ENCODE peak calls at places on chromosomes 12 and 14, in eight cellular contexts. G, A, E, J, R, Q, N and U are unnamed samples.

GRCh38 chr12:108619369-108620160 is 14.1 kb downstream of the SELPLG start:
- DNase-seq in G (no peak), A (no peak), E (no peak), J (peak; percentile 27), R (no peak), Q (no peak), N (peak; percentile 41), U (no peak)

GRCh38 chr12:2493086-2493485 is 301.7 kb upstream of the FKBP4 start:
- DNase-seq in G (no peak), A (no peak), E (no peak), J (no peak), R (no peak), Q (no peak), N (no peak), U (no peak)

GRCh38 chr14:101543814-101544213 is 17.5 kb upstream of the DIO3 start:
- DNase-seq in G (no peak), A (no peak), E (no peak), J (no peak), R (no peak), Q (no peak), N (no peak), U (no peak)

GRCh38 chr12:65200007-65200665 is 30.8 kb downstream of the LEMD3 start:
- DNase-seq in G (no peak), A (no peak), E (no peak), J (no peak), R (no peak), Q (no peak), N (no peak), U (no peak)

GRCh38 chr12:89439946-89440345 is 84.7 kb downstream of the GALNT4 start:
- DNase-seq in G (no peak), A (no peak), E (no peak), J (no peak), R (no peak), Q (no peak), N (peak; percentile 31), U (no peak)

GRCh38 chr14:102927346-102927877 is 4.9 kb downstream of the AMN start:
- DNase-seq in G (peak; percentile 7), A (peak; percentile 73), E (no peak), J (no peak), R (no peak), Q (no peak), N (peak; percentile 33), U (no peak)

GRCh38 chr12:42421844-42422779 is 96.1 kb downstream of the PPHLN1 start:
- DNase-seq in G (peak; percentile 39), A (no peak), E (no peak), J (no peak), R (peak; percentile 11), Q (peak; percentile 37), N (peak; percentile 18), U (no peak)

GRCh38 chr12:116497051-116497529 is 62.1 kb upstream of the MAP1LC3B2 start:
- DNase-seq in G (peak; percentile 24), A (peak; percentile 54), E (no peak), J (peak; percentile 64), R (no peak), Q (no peak), N (no peak), U (no peak)

GRCh38 chr12:90672081-90672480 is 282.9 kb downstream of the CCER1 start:
- DNase-seq in G (no peak), A (no peak), E (no peak), J (no peak), R (no peak), Q (no peak), N (no peak), U (no peak)

DNA sequence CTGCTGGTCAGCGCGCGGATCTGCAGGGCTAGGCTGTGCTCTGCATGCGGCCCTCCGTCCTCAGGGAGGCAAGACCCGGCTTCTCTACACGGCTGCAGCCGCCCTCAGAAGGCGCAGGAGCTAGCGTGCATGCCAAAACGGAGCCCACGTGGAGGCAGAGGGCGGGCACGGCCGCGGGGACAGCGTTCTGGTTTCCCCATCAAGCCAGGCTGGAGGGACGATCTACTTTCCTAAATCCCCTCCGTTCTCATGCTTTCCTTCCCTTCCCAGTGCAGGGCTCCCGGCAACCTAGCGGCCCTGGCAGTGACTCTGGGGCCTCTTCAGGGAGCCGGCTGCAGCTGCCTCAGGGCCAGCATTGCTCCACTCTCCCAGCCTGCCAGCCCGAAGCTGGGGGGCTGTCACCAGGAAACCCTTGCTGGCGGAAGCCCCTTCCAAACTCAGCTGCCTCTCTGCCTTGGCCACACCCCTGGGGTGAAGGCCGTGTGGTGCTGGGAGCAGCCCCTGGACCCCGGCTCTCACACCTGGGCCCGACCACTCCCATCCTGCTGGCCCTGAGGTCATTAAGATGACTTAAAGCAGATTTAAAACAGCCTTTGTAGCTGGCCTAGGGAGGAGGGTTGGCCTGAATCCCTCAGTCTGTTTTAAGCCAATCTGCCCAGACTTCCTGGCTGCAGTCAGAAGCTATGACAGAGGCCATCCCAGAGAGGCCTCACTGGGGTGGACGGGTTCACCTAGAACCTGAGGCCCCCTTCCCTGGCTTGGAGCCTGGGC is 9.2 kb upstream of the GOLGA3 start:
- DNase-seq in G (no peak), A (no peak), E (no peak), J (peak; percentile 67), R (no peak), Q (peak; percentile 32), N (no peak), U (no peak)
- H3K4me3 ChIP-seq in G (no peak overlapping the region), A (no peak overlapping the region), E (no peak overlapping the region), J (no peak overlapping the region), R (no peak overlapping the region), Q (no peak overlapping the region), N (no peak overlapping the region), U (no peak overlapping the region)

GRCh38 chr14:73744175-73744867 is 30.1 kb upstream of the PNMA1 start:
- DNase-seq in G (no peak), A (no peak), E (no peak), J (no peak), R (no peak), Q (no peak), N (no peak), U (no peak)
- H3K4me3 ChIP-seq in G (no peak overlapping the region), A (no peak overlapping the region), E (no peak overlapping the region), J (no peak overlapping the region), R (no peak overlapping the region), Q (no peak overlapping the region), N (no peak overlapping the region), U (peak overlapping the region; percentile 52)

DNA sequence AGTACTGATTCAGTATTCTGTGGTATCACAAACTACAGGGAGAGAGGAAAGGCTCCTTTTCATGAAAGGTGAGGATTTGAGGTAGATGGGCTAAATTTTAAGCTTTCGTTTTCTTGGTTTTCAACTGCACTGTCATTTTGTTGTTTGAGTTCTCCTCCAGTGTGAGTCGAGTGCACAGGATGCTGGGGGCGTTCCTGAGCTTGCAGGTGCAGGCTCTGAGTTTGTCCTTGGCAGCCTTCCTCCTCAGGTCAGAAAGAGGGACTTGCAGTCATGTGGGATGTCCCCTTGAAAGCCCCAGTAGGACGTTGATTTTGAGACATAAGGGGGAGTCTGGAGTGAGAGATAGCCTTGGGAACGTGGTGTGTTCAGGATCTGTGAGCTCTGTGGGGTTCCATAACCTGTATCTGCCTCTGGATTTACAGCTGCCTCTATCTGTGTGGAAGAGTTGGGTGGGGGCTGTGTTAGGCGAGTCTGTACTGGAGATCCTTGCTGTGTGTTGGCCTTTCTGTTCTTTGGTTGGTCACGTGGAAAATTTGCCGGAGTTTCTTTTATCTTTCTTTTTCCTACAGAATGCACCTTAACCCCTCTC is 33.7 kb downstream of the ZNF664 start:
- DNase-seq in G (no peak), A (no peak), E (no peak), J (no peak), R (no peak), Q (no peak), N (no peak), U (peak; percentile 68)
- H3K4me3 ChIP-seq in G (no peak overlapping the region), A (no peak overlapping the region), E (no peak overlapping the region), J (no peak overlapping the region), R (no peak overlapping the region), Q (no peak overlapping the region), N (no peak overlapping the region), U (peak overlapping the region; percentile 1)

DNA sequence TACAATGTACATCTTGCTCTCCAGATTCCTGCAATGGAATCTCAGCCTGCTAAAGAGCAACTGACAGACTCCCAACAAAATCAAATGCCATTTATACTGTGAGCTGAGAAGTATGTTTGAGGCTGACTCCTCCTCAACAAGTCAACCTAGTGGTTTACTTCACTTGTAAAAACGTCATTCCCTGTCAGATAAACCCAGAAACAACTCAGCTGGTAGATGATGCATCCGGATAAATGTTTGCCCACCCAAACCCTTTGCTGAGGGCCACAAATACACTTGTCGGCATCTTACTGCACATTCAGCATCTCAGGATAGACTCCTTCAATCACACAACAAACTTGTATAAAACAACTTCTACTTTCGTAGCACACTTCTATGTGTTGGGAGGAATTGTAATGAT is 313.9 kb downstream of the GALC start:
- DNase-seq in G (no peak), A (no peak), E (no peak), J (no peak), R (no peak), Q (no peak), N (no peak), U (no peak)
- H3K4me3 ChIP-seq in G (no peak overlapping the region), A (no peak overlapping the region), E (no peak overlapping the region), J (no peak overlapping the region), R (no peak overlapping the region), Q (no peak overlapping the region), N (no peak overlapping the region), U (no peak overlapping the region)

DNA sequence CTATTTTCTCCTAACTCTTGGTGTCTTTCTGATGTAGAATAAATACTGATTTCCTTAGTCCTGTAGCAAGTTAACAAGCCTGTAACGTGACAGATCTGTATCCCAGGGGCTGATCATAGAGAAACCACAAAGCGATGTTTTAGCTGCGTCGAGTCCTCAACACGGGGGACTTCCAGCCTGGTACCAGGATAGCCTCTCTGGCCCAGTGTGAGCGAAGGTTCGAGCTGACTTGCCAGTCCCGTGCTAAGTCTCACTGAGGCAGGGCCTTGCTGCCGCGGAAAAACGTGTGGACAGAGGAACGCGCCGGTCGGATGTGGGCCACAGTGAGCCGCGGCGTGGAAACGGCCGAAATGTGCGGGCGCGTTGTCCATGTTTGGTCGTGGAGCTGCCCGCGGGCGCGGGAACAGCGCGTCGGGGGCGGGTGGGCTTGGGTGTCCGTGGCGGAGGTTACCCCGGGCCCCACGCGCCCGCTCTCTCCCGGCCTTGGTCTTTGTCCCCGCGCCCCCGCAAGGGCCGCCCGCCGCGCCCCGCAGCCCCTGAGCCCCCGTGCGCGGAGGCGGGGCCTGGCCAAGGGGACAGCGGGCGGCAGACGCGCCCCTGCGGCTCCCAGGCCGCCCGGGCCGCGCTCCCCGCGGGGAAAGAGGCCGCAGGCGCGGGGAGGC is 531 bp upstream of the EML1 start:
- DNase-seq in G (peak; percentile 15), A (no peak), E (peak; percentile 13), J (peak; percentile 62), R (peak; percentile 16), Q (no peak), N (no peak), U (no peak)
- H3K4me3 ChIP-seq in G (no peak overlapping the region), A (peak overlapping the region; percentile 58), E (peak overlapping the region; percentile 24), J (peak overlapping the region; percentile 68), R (peak overlapping the region; percentile 76), Q (no peak overlapping the region), N (peak overlapping the region; percentile 65), U (no peak overlapping the region)

GRCh38 chr14:35402323-35403084 is 2.0 kb downstream of the NFKBIA start:
- DNase-seq in G (no peak), A (no peak), E (no peak), J (peak; percentile 66), R (no peak), Q (no peak), N (no peak), U (no peak)
- H3K4me3 ChIP-seq in G (peak overlapping the region; percentile 97), A (peak overlapping the region; percentile 97), E (peak overlapping the region; percentile 79), J (peak overlapping the region; percentile 98), R (peak overlapping the region; percentile 97), Q (peak overlapping the region; percentile 85), N (peak overlapping the region; percentile 83), U (no peak overlapping the region)